ENCODE peak calls at places on chromosomes 4 and X, in seven cellular contexts. P, N, K, C, Z, J and F are unnamed samples.

GRCh38 chr4:41883988-41884737 is 51.1 kb upstream of the TMEM33 start:
- DNase-seq in C (no peak), Z (no peak), J (no peak), P (no peak), N (no peak), K (no peak), F (no peak)

GRCh38 chrX:40040686-40041461 is 56.9 kb downstream of the BCOR start:
- DNase-seq in K (no peak), Z (no peak), N (no peak), P (no peak), J (no peak), C (no peak), F (no peak)

GRCh38 chr4:186109245-186109644 is 4.7 kb downstream of the FAM149A start:
- DNase-seq in N (no peak), Z (no peak), C (no peak), K (no peak), J (no peak), P (no peak), F (no peak)

GRCh38 chrX:153727108-153727931 is 2.7 kb downstream of the ABCD1 start:
- DNase-seq in N (no peak), C (no peak), P (peak), K (peak), Z (peak), J (peak), F (no peak)

GRCh38 chr4:5814421-5814820 is 78.5 kb downstream of the CRMP1 start:
- DNase-seq in P (no peak), K (no peak), N (no peak), J (no peak), Z (no peak), C (no peak), F (no peak)

GRCh38 chrX:153774576-153775292 is 6.1 kb upstream of the SRPK3 start:
- DNase-seq in N (no peak), C (no peak), K (no peak), J (no peak), P (no peak), Z (peak), F (no peak)

GRCh38 chrX:16946971-16947562 is 609 bp downstream of the REPS2 start:
- DNase-seq in P (peak), N (no peak), C (no peak), Z (peak), J (peak), K (no peak), F (no peak)

GRCh38 chrX:78075787-78076389 is 28.2 kb upstream of the PGK1 start:
- DNase-seq in P (no peak), Z (no peak), N (no peak), C (no peak), K (peak), J (no peak), F (no peak)

GRCh38 chrX:30085571-30085970 is 129.8 kb upstream of the MAGEB2 start:
- DNase-seq in C (no peak), P (no peak), N (no peak), Z (no peak), K (no peak), J (no peak), F (no peak)

GRCh38 chr4:7719354-7720174 is 220.1 kb downstream of the AFAP1 start:
- DNase-seq in N (no peak), J (peak), P (peak), C (no peak), Z (peak), K (peak), F (peak)

GRCh38 chr4:5683566-5683965 is 24.8 kb downstream of the EVC2 start:
- DNase-seq in C (no peak), P (no peak), K (no peak), N (no peak), Z (no peak), J (no peak), F (no peak)

GRCh38 chrX:122546269-122546668 is 637.8 kb upstream of the GRIA3 start:
- DNase-seq in K (no peak), Z (no peak), P (no peak), N (no peak), J (no peak), C (no peak), F (no peak)